ENCODE peak calls at places on chromosomes 11 and 22, in six cellular contexts. F is cardiac muscle cell, M is PC-3, A is tibial artery, X is lung, G is OCI-LY7. Y is an unnamed sample.

GRCh38 chr11:7495997-7496545 is 10.8 kb downstream of the OLFML1 start:
- DNase-seq in F (no peak), M (no peak), A (no peak), X (no peak), G (peak; percentile 79), Y (peak; percentile 34)

GRCh38 chr22:19742160-19743066 is 18.2 kb upstream of the TBX1 start:
- DNase-seq in F (no peak), M (no peak), A (no peak), X (no peak), G (no peak), Y (no peak)

GRCh38 chr22:45537734-45538181 is 35.1 kb downstream of the FBLN1 start:
- DNase-seq in F (peak; percentile 90), M (no peak), A (peak; percentile 78), X (no peak), G (no peak), Y (no peak)

GRCh38 chr11:124863137-124863825 is 2.0 kb upstream of the ROBO3 start:
- DNase-seq in F (peak; percentile 55), M (peak; percentile 20), A (peak; percentile 47), X (peak; percentile 62), G (no peak), Y (no peak)

GRCh38 chr11:19766206-19766605 is 53.6 kb downstream of the NAV2 start:
- DNase-seq in F (no peak), M (no peak), A (no peak), X (no peak), G (no peak), Y (no peak)

GRCh38 chr11:12053606-12054361 is 45.4 kb upstream of the DKK3 start:
- DNase-seq in F (peak; percentile 81), M (no peak), A (peak; percentile 60), X (no peak), G (no peak), Y (peak; percentile 8)

GRCh38 chr11:40032331-40032730 is 1427.1 kb downstream of the LRRC4C start:
- DNase-seq in F (no peak), M (no peak), A (no peak), X (no peak), G (no peak), Y (no peak)

GRCh38 chr11:99739464-99740089 is 718.8 kb downstream of the CNTN5 start:
- DNase-seq in F (peak; percentile 68), M (peak; percentile 76), A (no peak), X (no peak), G (peak; percentile 10), Y (no peak)

GRCh38 chr11:58757449-58757848 is 25.7 kb upstream of the GLYAT start:
- DNase-seq in F (no peak), M (no peak), A (no peak), X (no peak), G (no peak), Y (no peak)

GRCh38 chr22:29457730-29458129 is 19.3 kb downstream of the RFPL1 start:
- DNase-seq in F (peak; percentile 57), M (peak; percentile 50), A (no peak), X (peak; percentile 37), G (peak; percentile 52), Y (no peak)

GRCh38 chr22:35996596-35996995 is 32.0 kb downstream of the RBFOX2 start:
- DNase-seq in F (no peak), M (no peak), A (no peak), X (no peak), G (no peak), Y (no peak)

GRCh38 chr11:118106789-118107335 is 20.1 kb upstream of the SMIM35 start:
- DNase-seq in F (peak; percentile 20), M (peak; percentile 58), A (no peak), X (no peak), G (no peak), Y (no peak)

GRCh38 chr11:40882301-40882700 is 577.2 kb downstream of the LRRC4C start:
- DNase-seq in F (no peak), M (no peak), A (no peak), X (no peak), G (no peak), Y (no peak)

GRCh38 chr22:46803031-46803880 is 40.8 kb downstream of the TBC1D22A start:
- DNase-seq in F (peak; percentile 41), M (peak; percentile 60), A (no peak), X (peak; percentile 65), G (peak; percentile 67), Y (no peak)

GRCh38 chr11:129785383-129786111 is 30.1 kb upstream of the TMEM45B start:
- DNase-seq in F (peak; percentile 33), M (peak; percentile 86), A (no peak), X (no peak), G (peak; percentile 2), Y (no peak)

GRCh38 chr22:46929046-46929688 is 166.7 kb downstream of the TBC1D22A start:
- DNase-seq in F (no peak), M (no peak), A (no peak), X (no peak), G (no peak), Y (no peak)

GRCh38 chr22:39901519-39902146 is 749 bp downstream of the GRAP2 start:
- DNase-seq in F (no peak), M (no peak), A (no peak), X (no peak), G (no peak), Y (no peak)

GRCh38 chr11:122108192-122108799 is 7.7 kb downstream of the BLID start:
- DNase-seq in F (peak; percentile 73), M (peak; percentile 81), A (peak; percentile 20), X (peak; percentile 48), G (peak; percentile 46), Y (no peak)

DNA sequence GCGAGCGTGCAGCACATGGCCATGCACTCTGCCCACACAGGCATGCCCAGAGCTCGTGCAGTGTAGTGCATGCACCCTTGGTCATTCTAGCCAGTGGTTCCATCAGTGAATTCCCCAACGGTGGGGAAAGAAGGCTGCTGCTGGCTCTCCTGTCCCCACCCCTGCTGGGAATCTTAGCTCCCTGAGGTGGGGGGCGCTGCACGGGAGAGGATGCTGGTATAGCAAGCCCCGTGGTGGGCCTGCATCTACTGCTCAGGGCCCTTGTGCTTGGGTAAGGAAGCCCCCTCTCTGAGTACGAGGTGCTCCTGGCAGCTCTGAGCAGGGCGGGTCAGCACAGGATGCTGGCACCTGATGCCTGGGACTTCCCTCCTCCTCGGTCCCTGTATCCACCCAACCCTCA is 18.5 kb upstream of the BAIAP2L2 start:
- DNase-seq in F (no peak), M (no peak), A (no peak), X (no peak), G (no peak), Y (no peak)
- H3K27ac ChIP-seq in F (no peak overlapping the region), M (no peak overlapping the region), A (no peak overlapping the region), X (no peak overlapping the region), G (no peak overlapping the region), Y (no peak overlapping the region)

GRCh38 chr11:127627629-127628462 is 627.3 kb upstream of the KIRREL3 start:
- DNase-seq in F (no peak), M (no peak), A (no peak), X (no peak), G (no peak), Y (no peak)

GRCh38 chr11:127628463-127628785 is 627.9 kb upstream of the KIRREL3 start:
- DNase-seq in F (no peak), M (no peak), A (no peak), X (no peak), G (no peak), Y (no peak)

GRCh38 chr11:127632971-127633680 is 632.6 kb upstream of the KIRREL3 start:
- DNase-seq in F (no peak), M (no peak), A (no peak), X (no peak), G (no peak), Y (no peak)

GRCh38 chr11:127629200-127629599 is 628.6 kb upstream of the KIRREL3 start:
- DNase-seq in F (no peak), M (no peak), A (no peak), X (no peak), G (no peak), Y (no peak)

GRCh38 chr11:127632546-127632945 is 632.0 kb upstream of the KIRREL3 start:
- DNase-seq in F (no peak), M (no peak), A (no peak), X (no peak), G (no peak), Y (no peak)
- H3K27ac ChIP-seq in F (no peak overlapping the region), M (no peak overlapping the region), A (no peak overlapping the region), X (no peak overlapping the region), G (no peak overlapping the region), Y (no peak overlapping the region)

DNA sequence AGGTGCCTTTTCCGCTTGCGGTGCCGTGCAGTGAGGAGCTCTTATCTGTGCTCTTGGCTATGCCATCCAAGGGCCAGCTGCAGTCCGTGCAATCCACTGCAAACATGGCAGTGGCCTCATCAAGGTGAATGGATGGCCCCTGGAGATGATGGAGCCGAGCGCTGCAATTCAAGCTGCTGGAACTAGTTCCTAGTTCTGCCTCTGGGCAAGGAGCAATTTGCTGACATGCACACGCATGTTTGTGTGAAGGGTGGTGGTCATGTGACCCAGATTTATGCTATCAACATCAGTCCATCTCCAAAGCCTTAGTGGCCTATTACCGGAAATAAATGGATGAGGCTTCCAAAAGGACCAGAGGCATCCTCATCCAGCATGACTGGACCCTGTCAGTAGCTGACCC is 3.1 kb upstream of the EHD1 start:
- DNase-seq in F (no peak), M (no peak), A (no peak), X (no peak), G (no peak), Y (no peak)
- H3K27ac ChIP-seq in F (no peak overlapping the region), M (no peak overlapping the region), A (peak overlapping the region; percentile 97), X (no peak overlapping the region), G (peak overlapping the region; percentile 80), Y (peak overlapping the region; percentile 94)

GRCh38 chr11:73209892-73210291 is 8.2 kb upstream of the P2RY2 start:
- DNase-seq in F (no peak), M (no peak), A (no peak), X (no peak), G (no peak), Y (no peak)

GRCh38 chr11:73210916-73211667 is 7.0 kb upstream of the P2RY2 start:
- DNase-seq in F (no peak), M (no peak), A (no peak), X (no peak), G (no peak), Y (no peak)

GRCh38 chr11:73216466-73216865 is 1.6 kb upstream of the P2RY2 start:
- DNase-seq in F (no peak), M (no peak), A (no peak), X (no peak), G (no peak), Y (no peak)

GRCh38 chr11:73215191-73216134 is 2.6 kb upstream of the P2RY2 start:
- DNase-seq in F (no peak), M (no peak), A (no peak), X (no peak), G (no peak), Y (peak; percentile 13)

DNA sequence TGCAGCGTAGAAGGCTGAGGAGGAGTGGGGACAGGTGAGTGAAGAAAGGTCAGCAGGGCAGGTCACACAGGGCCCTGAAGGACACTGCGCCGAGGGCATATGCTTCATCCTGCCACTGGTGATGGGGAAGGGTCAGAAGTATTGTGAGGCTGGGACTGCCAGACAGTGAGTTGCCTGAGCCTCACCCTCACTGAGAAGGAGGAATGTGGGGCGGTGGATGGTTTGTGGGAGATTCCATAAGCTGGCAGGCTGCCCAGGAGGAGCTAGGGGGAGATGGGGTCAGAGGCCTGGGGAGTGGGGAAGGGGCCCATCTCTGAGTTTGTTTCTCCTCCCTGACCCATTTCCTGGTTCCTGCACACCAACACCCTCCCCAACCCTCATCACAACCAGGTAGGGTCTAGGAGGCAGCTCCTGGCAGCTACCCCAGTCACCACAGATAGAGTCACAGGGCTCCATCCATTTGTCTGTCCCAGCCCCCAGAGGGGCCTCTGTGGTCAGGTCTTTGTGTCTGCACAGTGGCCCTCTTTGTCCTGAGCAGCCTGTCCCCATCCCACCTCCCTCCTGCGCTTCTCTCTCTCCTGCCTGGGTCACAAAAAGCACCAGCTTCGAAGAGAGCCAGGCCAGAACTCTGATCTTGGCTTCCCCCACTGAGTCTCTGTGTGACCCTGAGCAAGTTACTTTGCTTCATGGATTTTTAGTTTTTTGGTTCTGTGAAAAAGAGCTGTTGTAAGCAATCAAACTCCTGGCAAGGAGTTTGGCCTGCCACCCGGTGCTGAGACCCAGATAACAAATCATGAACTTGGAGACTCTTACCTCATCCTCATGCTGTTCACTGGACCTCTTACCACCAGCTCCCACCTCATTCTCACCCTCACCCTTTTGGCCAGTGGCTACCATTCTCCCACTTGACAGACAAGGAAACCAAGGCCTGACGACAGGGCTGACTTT is 4.6 kb upstream of the P2RY2 start:
- DNase-seq in F (no peak), M (no peak), A (no peak), X (no peak), G (no peak), Y (no peak)
- H3K27ac ChIP-seq in F (no peak overlapping the region), M (no peak overlapping the region), A (no peak overlapping the region), X (no peak overlapping the region), G (no peak overlapping the region), Y (peak overlapping the region; percentile 85)

Y was measured in gastrocnemius medialis.